ENCODE peak calls at places on chromosomes 13 and 19, in nine cellular contexts. S is osteoblast, U is PC-3, M is prostate gland, B is AG04449, J is fibroblast of pulmonary artery, X is choroid plexus epithelial cell, N is fibroblast of the aortic adventitia, I is psoas muscle. O is an unnamed sample.

GRCh38 chr13:86932935-86933334 is 738.2 kb upstream of the SLITRK5 start:
- DNase-seq in X (peak), N (no peak), M (no peak), U (no peak), J (peak), B (no peak), I (no peak), S (no peak), O (no peak)

GRCh38 chr19:8988204-8988603 is 22.0 kb downstream of the MUC16 start:
- DNase-seq in B (no peak), I (no peak), S (no peak), U (peak), J (no peak), X (no peak), M (no peak), N (no peak), O (no peak)

GRCh38 chr13:74187564-74187963 is 53.4 kb upstream of the KLF12 start:
- DNase-seq in U (peak), J (no peak), S (peak), M (no peak), I (no peak), X (no peak), N (no peak), B (no peak), O (peak)

GRCh38 chr13:33723772-33724435 is 94.0 kb upstream of the RFC3 start:
- DNase-seq in I (peak), M (peak), N (peak), X (peak), S (peak), U (peak), J (peak), B (no peak), O (peak)

GRCh38 chr13:85148009-85148408 is 651.2 kb downstream of the SLITRK6 start:
- DNase-seq in N (no peak), X (peak), S (no peak), B (no peak), M (no peak), J (peak), U (no peak), I (no peak), O (peak)

GRCh38 chr19:21901861-21902260 is 65.9 kb upstream of the ZNF43 start:
- DNase-seq in X (no peak), U (no peak), M (no peak), S (no peak), N (no peak), B (no peak), J (no peak), I (no peak), O (no peak)

GRCh38 chr13:50081106-50081898 is 66.1 kb downstream of the KCNRG start:
- DNase-seq in J (no peak), M (peak), B (no peak), S (peak), N (no peak), X (no peak), U (no peak), I (peak), O (no peak)

GRCh38 chr13:37014609-37015008 is 14.0 kb downstream of the EXOSC8 start:
- DNase-seq in M (no peak), U (no peak), B (peak), N (peak), S (no peak), X (no peak), J (no peak), I (no peak), O (peak)

GRCh38 chr13:111470933-111471332 is 150.5 kb downstream of the TEX29 start:
- DNase-seq in J (no peak), U (no peak), M (no peak), S (peak), B (no peak), N (no peak), X (no peak), I (no peak), O (no peak)

GRCh38 chr13:79612604-79613003 is 131.6 kb downstream of the NDFIP2 start:
- DNase-seq in M (no peak), X (no peak), S (no peak), U (no peak), J (no peak), B (no peak), I (no peak), N (no peak), O (no peak)

GRCh38 chr19:19064811-19065745 is 1.3 kb downstream of the SLC25A42 start:
- DNase-seq in U (peak), M (no peak), J (no peak), S (peak), B (no peak), I (no peak), X (peak), N (no peak), O (no peak)

GRCh38 chr13:68232351-68233130 is 1002.4 kb upstream of the PCDH9 start:
- DNase-seq in U (no peak), I (no peak), J (no peak), S (no peak), N (no peak), M (no peak), X (peak), B (no peak), O (no peak)

GRCh38 chr19:39212377-39212742 is 8.3 kb upstream of the SYCN start:
- DNase-seq in U (peak), N (peak), X (peak), J (peak), S (peak), B (no peak), M (no peak), I (no peak), O (peak)

GRCh38 chr19:44608391-44608821 is 5.0 kb upstream of the IGSF23 start:
- DNase-seq in M (no peak), X (peak), J (peak), U (peak), S (no peak), B (peak), I (no peak), N (peak), O (peak)

GRCh38 chr13:97340399-97340798 is 93.6 kb upstream of the RAP2A start:
- DNase-seq in X (no peak), U (no peak), B (no peak), M (no peak), I (no peak), S (no peak), N (no peak), J (no peak), O (no peak)

GRCh38 chr19:55005684-55006488 is 32.2 kb downstream of the GP6 start:
- DNase-seq in J (no peak), U (peak), I (no peak), M (no peak), X (peak), N (no peak), B (no peak), S (no peak), O (no peak)

GRCh38 chr13:20519887-20520286 is 5.8 kb downstream of the CRYL1 start:
- DNase-seq in B (no peak), J (no peak), X (no peak), U (no peak), S (no peak), N (no peak), M (no peak), I (no peak), O (no peak)

GRCh38 chr19:52527954-52528326 is 472 bp downstream of the ZNF808 start:
- DNase-seq in M (no peak), U (no peak), B (no peak), N (no peak), I (no peak), X (no peak), S (no peak), J (no peak), O (no peak)

GRCh38 chr13:31773538-31773937 is 34.2 kb downstream of the RXFP2 start:
- DNase-seq in U (no peak), X (peak), I (no peak), N (peak), J (peak), S (peak), M (no peak), B (no peak), O (peak)

GRCh38 chr13:77460195-77460594 is 75.3 kb upstream of the SCEL start:
- DNase-seq in B (no peak), S (no peak), J (peak), X (no peak), I (peak), M (peak), U (peak), N (peak), O (peak)

GRCh38 chr19:19750842-19751790 is 18.2 kb upstream of the ZNF14 start:
- DNase-seq in J (no peak), N (no peak), M (no peak), B (no peak), S (peak), I (no peak), U (no peak), X (no peak), O (no peak)

GRCh38 chr13:30017880-30018279 is 167.5 kb upstream of the UBL3 start:
- DNase-seq in B (no peak), X (peak), I (no peak), M (no peak), J (no peak), U (no peak), S (no peak), N (no peak), O (no peak)

GRCh38 chr19:3194063-3194702 is 8.5 kb downstream of the NCLN start:
- DNase-seq in U (no peak), M (no peak), X (no peak), S (no peak), J (peak), B (no peak), I (no peak), N (no peak), O (no peak)

GRCh38 chr13:46197299-46197975 is 14.3 kb upstream of the LRRC63 start:
- DNase-seq in I (no peak), S (no peak), M (no peak), U (peak), N (peak), J (no peak), X (no peak), B (no peak), O (no peak)

GRCh38 chr13:40764587-40765403 is 6.2 kb downstream of the MRPS31 start:
- DNase-seq in S (no peak), U (no peak), I (no peak), M (no peak), N (peak), B (no peak), J (peak), X (peak), O (no peak)

GRCh38 chr13:24042710-24043440 is 117.6 kb upstream of the SPATA13 start:
- DNase-seq in B (no peak), I (no peak), N (no peak), U (no peak), J (no peak), M (no peak), S (no peak), X (no peak), O (no peak)

GRCh38 chr13:43293986-43294880 is 270.8 kb downstream of the DNAJC15 start:
- DNase-seq in X (no peak), B (no peak), I (no peak), S (peak), M (no peak), J (no peak), N (no peak), U (peak), O (peak)

GRCh38 chr13:57634829-57635165 is 3.3 kb downstream of the PCDH17 start:
- DNase-seq in B (no peak), U (no peak), S (no peak), N (no peak), I (no peak), X (no peak), M (no peak), J (no peak), O (no peak)

GRCh38 chr13:42859760-42860159 is 78.4 kb downstream of the FAM216B start:
- DNase-seq in M (no peak), N (no peak), S (no peak), U (peak), B (no peak), J (no peak), I (no peak), X (no peak), O (no peak)

GRCh38 chr19:50794074-50794777 is 4.0 kb downstream of the ACP4 start:
- DNase-seq in I (no peak), U (peak), S (peak), B (no peak), N (no peak), J (no peak), X (peak), M (peak), O (no peak)

GRCh38 chr19:681029-681626 is 4.9 kb downstream of the FSTL3 start:
- DNase-seq in N (no peak), S (peak), U (peak), I (no peak), M (peak), X (peak), B (no peak), J (no peak), O (no peak)

GRCh38 chr13:27619093-27619705 is 1.1 kb downstream of the LNX2 start:
- DNase-seq in X (peak), S (peak), N (peak), U (peak), B (no peak), J (peak), M (no peak), I (no peak), O (peak)

GRCh38 chr13:114142640-114143490 is 10.4 kb upstream of the RASA3 start:
- DNase-seq in X (no peak), I (no peak), N (no peak), J (no peak), B (no peak), M (peak), U (no peak), S (no peak), O (no peak)

GRCh38 chr19:39913682-39914333 is 20.6 kb downstream of the FCGBP start:
- DNase-seq in U (no peak), X (no peak), S (peak), M (no peak), I (no peak), J (no peak), N (no peak), B (no peak), O (no peak)

GRCh38 chr19:13923194-13923987 is 14.8 kb downstream of the PODNL1 start:
- DNase-seq in B (no peak), I (no peak), S (peak), M (no peak), X (no peak), U (no peak), N (no peak), J (no peak), O (no peak)

GRCh38 chr13:65926750-65927171 is 1303.4 kb downstream of the PCDH9 start:
- DNase-seq in N (no peak), X (no peak), M (peak), B (no peak), U (peak), I (no peak), J (no peak), S (no peak), O (peak)

GRCh38 chr13:44312898-44313551 is 60.6 kb upstream of the SERP2 start:
- DNase-seq in B (peak), X (peak), J (peak), S (peak), N (peak), U (peak), M (peak), I (no peak), O (peak)

GRCh38 chr19:29620931-29621351 is 14.9 kb downstream of the POP4 start:
- DNase-seq in B (no peak), M (no peak), I (no peak), X (peak), S (no peak), N (no peak), J (no peak), U (no peak), O (no peak)

GRCh38 chr19:56066152-56067023 is 54.7 kb downstream of the ZNF787 start:
- DNase-seq in S (peak), N (peak), U (peak), M (peak), I (peak), J (peak), B (no peak), X (peak), O (peak)
- H3K4me3 ChIP-seq in S (peak), N (peak), U (peak), M (no peak), I (peak), J (peak), B (peak), X (peak), O (peak)

DNA sequence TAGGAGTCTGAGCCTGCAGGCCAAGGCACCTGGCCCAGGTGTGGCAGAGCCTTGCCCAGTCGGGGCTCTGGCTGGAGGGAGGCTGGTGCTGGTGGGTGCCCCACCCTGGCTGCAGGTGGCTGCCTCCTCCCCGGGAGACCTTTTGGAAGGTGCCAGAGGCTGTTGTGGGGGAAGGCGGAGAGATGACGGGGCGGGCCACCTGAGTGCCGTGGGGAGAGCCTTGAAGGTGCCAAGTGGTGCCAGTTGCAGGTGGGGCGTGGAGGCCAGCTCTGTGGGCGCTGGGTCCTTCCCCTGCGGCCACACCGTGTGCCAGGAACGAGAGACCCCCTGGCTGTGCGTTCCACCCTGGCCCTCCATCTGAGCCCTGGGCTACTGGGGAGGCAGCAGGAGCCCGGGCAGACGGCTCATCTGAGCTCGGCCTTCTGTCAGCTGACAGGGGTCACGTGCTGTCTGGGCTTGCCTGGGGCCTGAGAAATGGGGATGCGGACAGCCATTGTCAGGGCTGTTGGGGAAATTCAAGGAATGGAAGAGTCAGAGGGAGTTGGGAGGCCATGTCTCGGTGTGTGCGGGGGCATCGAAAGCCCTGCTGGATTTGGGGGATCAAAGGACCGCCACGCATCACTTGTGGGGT is 20.9 kb downstream of the CEBPA start:
- DNase-seq in S (peak), J (no peak), X (no peak), M (no peak), B (no peak), N (no peak), U (no peak), I (no peak), O (no peak)
- TF ChIP-seq CTCF in S (no peak), J (no peak), X (no peak), M (no peak), B (no peak), N (no peak), U (no peak), I (no peak), O (no peak)

GRCh38 chr19:12485571-12485970 is 955 bp upstream of the ZNF709 start:
- DNase-seq in I (no peak), S (no peak), N (no peak), J (no peak), X (no peak), M (no peak), U (no peak), B (no peak), O (no peak)
- H3K4me3 ChIP-seq in I (peak), S (no peak), N (no peak), J (no peak), X (no peak), M (no peak), U (peak), B (no peak), O (no peak)

DNA sequence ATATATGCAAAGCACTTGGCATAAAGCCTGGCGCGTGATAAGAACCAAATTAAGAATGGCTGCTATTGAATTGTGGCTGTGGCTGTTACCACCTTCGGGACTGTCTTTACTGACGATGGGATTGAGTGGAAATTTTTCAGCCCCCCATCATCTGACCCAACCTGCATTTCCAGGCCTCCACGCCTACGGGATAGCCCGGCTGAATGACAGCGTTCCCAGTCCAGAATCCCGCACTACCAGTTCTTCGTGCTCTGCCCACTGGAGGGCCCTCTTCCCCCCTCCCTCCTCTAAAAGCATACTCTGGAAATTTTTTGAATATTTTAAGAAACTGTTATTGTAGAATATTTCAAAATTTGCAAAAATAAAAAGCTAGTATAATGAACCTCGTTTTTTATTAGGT is 11.0 kb downstream of the KRTDAP start:
- DNase-seq in J (no peak), U (peak), S (no peak), I (no peak), N (no peak), M (no peak), X (no peak), B (no peak), O (no peak)
- TF ChIP-seq CTCF in J (no peak), U (peak), S (no peak), I (no peak), N (no peak), M (no peak), X (no peak), B (no peak), O (no peak)

DNA sequence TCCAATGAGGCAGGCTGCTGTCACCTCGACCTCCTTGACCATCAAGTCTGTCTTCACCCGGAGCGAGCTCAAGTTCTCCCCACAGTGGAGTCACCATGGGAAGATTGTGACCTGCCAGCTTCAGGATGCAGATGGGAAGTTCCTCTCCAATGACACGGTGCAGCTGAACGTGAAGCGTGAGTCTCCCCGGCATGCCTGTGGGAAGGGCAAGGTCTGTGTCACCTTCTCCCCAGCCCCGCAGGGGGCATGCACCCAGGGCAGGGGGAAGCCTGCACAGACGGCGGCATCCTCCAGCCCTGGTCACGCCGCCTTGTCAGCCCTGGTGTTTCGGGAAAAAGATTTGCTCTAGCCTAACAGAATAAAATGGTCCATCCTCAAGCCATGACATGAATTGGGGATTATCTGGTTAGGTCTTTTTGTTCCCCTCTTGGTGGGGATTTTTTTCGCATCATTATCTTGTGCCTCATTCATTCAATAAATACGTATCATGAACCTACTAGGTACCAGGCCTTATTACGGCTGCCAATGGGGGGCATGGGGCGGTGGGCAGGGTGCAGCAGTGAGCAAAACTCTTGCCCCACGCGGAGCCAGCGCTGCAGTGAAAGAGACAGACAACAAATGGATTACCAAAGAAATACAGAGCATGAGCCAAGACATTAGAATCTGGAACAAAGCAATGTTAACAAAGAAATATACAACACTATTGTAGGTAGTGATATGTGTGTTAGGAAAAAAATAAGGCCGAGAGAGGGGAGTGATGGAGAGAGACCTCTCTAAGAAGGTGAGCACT is 7.4 kb downstream of the CD22 start:
- DNase-seq in S (peak), B (no peak), X (no peak), N (no peak), M (no peak), U (no peak), J (no peak), I (no peak), O (no peak)
- H3K4me3 ChIP-seq in S (no peak), B (no peak), X (no peak), N (no peak), M (no peak), U (no peak), J (no peak), I (no peak), O (no peak)

O was measured in cardiac fibroblast.